ENCODE peak calls at places on chromosomes 4 and X, in five cellular contexts. O is NCI-H69; Z is GM23248; J is NCI-H748 treated with DMSO at 0.1 percent for 48 hours; L is activated CD4-positive, alpha-beta T cell treated with anti-CD3 and anti-CD28 coated beads for 36 hours. D is an unnamed sample.

GRCh38 chr4:41538887-41539498 is 1.0 kb downstream of the LIMCH1 start:
- DNase-seq in O (no peak), Z (peak), J (no peak), L (no peak), D (no peak)

GRCh38 chrX:40189621-40190020 is 91.9 kb upstream of the BCOR start:
- DNase-seq in O (no peak), Z (peak), J (no peak), L (no peak), D (no peak)

GRCh38 chrX:96436105-96436504 is 248.5 kb upstream of the DIAPH2 start:
- DNase-seq in O (no peak), Z (peak), J (no peak), L (no peak), D (no peak)

GRCh38 chr4:22988526-22988925 is 295.8 kb downstream of the GBA3 start:
- DNase-seq in O (no peak), Z (peak), J (no peak), L (no peak), D (no peak)

GRCh38 chr4:3232871-3233271 is 16.1 kb upstream of the MSANTD1 start:
- DNase-seq in O (no peak), Z (no peak), J (no peak), L (no peak), D (no peak)

GRCh38 chr4:139177049-139177887 is at the start of gene ELF2:
- DNase-seq in O (peak), Z (peak), J (peak), L (peak), D (peak)

GRCh38 chr4:119550857-119551532 is 77.6 kb downstream of the PDE5A start:
- DNase-seq in O (no peak), Z (peak), J (no peak), L (no peak), D (no peak)

GRCh38 chr4:39032218-39033085 is at the start of gene TMEM156:
- DNase-seq in O (no peak), Z (peak), J (no peak), L (peak), D (no peak)

GRCh38 chr4:88138561-88138960 is 19.9 kb downstream of the ABCG2 start:
- DNase-seq in O (no peak), Z (peak), J (no peak), L (no peak), D (no peak)

GRCh38 chr4:26087108-26087507 is 173.1 kb downstream of the SMIM20 start:
- DNase-seq in O (no peak), Z (no peak), J (no peak), L (no peak), D (no peak)

GRCh38 chr4:43496188-43496587 is 603.7 kb downstream of the GRXCR1 start:
- DNase-seq in O (no peak), Z (no peak), J (no peak), L (no peak), D (no peak)

GRCh38 chr4:19678763-19679162 is 572.9 kb upstream of the SLIT2 start:
- DNase-seq in O (no peak), Z (peak), J (no peak), L (no peak), D (no peak)

D was measured in NCI-H146.